ENCODE peak calls at places on chromosomes 3 and 15, in five cellular contexts. Q, B, F, X and V are unnamed samples.

GRCh38 chr3:195896361-195897080 is 11.8 kb downstream of the TNK2 start:
- DNase-seq in Q (no peak), B (peak; percentile 41), F (no peak), X (peak; percentile 73), V (no peak)

GRCh38 chr3:103862415-103862814 is 1427.6 kb downstream of the ZPLD1 start:
- DNase-seq in Q (no peak), B (no peak), F (no peak), X (no peak), V (no peak)

GRCh38 chr3:105764378-105765376 is 104.1 kb downstream of the CBLB start:
- DNase-seq in Q (no peak), B (no peak), F (no peak), X (no peak), V (no peak)

GRCh38 chr3:31974454-31974853 is 6.6 kb downstream of the OSBPL10 start:
- DNase-seq in Q (no peak), B (no peak), F (no peak), X (no peak), V (no peak)

GRCh38 chr3:128378631-128379347 is 87.9 kb downstream of the DNAJB8 start:
- DNase-seq in Q (no peak), B (no peak), F (no peak), X (no peak), V (no peak)

GRCh38 chr3:133891662-133892389 is 3.9 kb downstream of the RAB6B start:
- DNase-seq in Q (no peak), B (no peak), F (no peak), X (no peak), V (no peak)

GRCh38 chr15:70559223-70559823 is 204.0 kb downstream of the UACA start:
- DNase-seq in Q (no peak), B (no peak), F (no peak), X (no peak), V (no peak)

GRCh38 chr3:5195605-5196004 is 8.1 kb downstream of the EDEM1 start:
- DNase-seq in Q (no peak), B (peak; percentile 58), F (no peak), X (peak; percentile 39), V (no peak)

GRCh38 chr3:177491301-177492031 is 294.2 kb upstream of the TBL1XR1 start:
- DNase-seq in Q (no peak), B (peak; percentile 37), F (no peak), X (peak; percentile 35), V (no peak)

GRCh38 chr15:73601449-73602425 is 31.5 kb downstream of the NPTN start:
- DNase-seq in Q (no peak), B (peak; percentile 86), F (no peak), X (peak; percentile 58), V (no peak)

GRCh38 chr3:128922804-128923459 is 43.5 kb downstream of the ACAD9 start:
- DNase-seq in Q (no peak), B (no peak), F (no peak), X (no peak), V (no peak)

GRCh38 chr3:72361990-72362389 is 486.3 kb downstream of the SHQ1 start:
- DNase-seq in Q (no peak), B (no peak), F (no peak), X (no peak), V (no peak)

GRCh38 chr3:115852278-115852677 is 229.0 kb downstream of the GAP43 start:
- DNase-seq in Q (no peak), B (no peak), F (no peak), X (no peak), V (no peak)

GRCh38 chr3:193872265-193872753 is 263.6 kb upstream of the HES1 start:
- DNase-seq in Q (peak; percentile 79), B (peak; percentile 99), F (no peak), X (peak; percentile 99), V (peak; percentile 86)

GRCh38 chr3:51099794-51100542 is 285.1 kb upstream of the MANF start:
- DNase-seq in Q (peak; percentile 6), B (peak; percentile 62), F (no peak), X (peak; percentile 79), V (peak; percentile 10)

GRCh38 chr3:105584351-105584790 is 217.7 kb downstream of the ALCAM start:
- DNase-seq in Q (no peak), B (peak; percentile 57), F (no peak), X (peak; percentile 66), V (no peak)

GRCh38 chr3:174253940-174254339 is 605.2 kb upstream of the NAALADL2 start:
- DNase-seq in Q (no peak), B (no peak), F (no peak), X (no peak), V (no peak)

GRCh38 chr3:197522881-197523342 is 32.9 kb downstream of the BDH1 start:
- DNase-seq in Q (no peak), B (no peak), F (no peak), X (no peak), V (peak; percentile 52)

GRCh38 chr15:68385240-68385561 is 46.8 kb downstream of the ITGA11 start:
- DNase-seq in Q (no peak), B (no peak), F (no peak), X (no peak), V (no peak)

GRCh38 chr15:90529369-90530249 is at the start of gene CRTC3:
- DNase-seq in Q (no peak), B (peak; percentile 68), F (peak; percentile 95), X (peak; percentile 42), V (no peak)

GRCh38 chr15:85380860-85381535 is 595 bp downstream of the AKAP13 start:
- DNase-seq in Q (no peak), B (peak; percentile 41), F (peak; percentile 70), X (peak; percentile 19), V (no peak)

GRCh38 chr3:105829879-105830622 is 38.8 kb downstream of the CBLB start:
- DNase-seq in Q (no peak), B (peak; percentile 63), F (no peak), X (peak; percentile 64), V (no peak)

GRCh38 chr15:28014623-28015200 is 84.4 kb downstream of the OCA2 start:
- DNase-seq in Q (no peak), B (no peak), F (no peak), X (no peak), V (no peak)

GRCh38 chr3:60839242-60839641 is 412.0 kb downstream of the FHIT start:
- DNase-seq in Q (no peak), B (peak; percentile 26), F (no peak), X (peak; percentile 15), V (no peak)

GRCh38 chr3:5197022-5197421 is 9.5 kb downstream of the EDEM1 start:
- DNase-seq in Q (no peak), B (peak; percentile 80), F (no peak), X (no peak), V (no peak)

DNA sequence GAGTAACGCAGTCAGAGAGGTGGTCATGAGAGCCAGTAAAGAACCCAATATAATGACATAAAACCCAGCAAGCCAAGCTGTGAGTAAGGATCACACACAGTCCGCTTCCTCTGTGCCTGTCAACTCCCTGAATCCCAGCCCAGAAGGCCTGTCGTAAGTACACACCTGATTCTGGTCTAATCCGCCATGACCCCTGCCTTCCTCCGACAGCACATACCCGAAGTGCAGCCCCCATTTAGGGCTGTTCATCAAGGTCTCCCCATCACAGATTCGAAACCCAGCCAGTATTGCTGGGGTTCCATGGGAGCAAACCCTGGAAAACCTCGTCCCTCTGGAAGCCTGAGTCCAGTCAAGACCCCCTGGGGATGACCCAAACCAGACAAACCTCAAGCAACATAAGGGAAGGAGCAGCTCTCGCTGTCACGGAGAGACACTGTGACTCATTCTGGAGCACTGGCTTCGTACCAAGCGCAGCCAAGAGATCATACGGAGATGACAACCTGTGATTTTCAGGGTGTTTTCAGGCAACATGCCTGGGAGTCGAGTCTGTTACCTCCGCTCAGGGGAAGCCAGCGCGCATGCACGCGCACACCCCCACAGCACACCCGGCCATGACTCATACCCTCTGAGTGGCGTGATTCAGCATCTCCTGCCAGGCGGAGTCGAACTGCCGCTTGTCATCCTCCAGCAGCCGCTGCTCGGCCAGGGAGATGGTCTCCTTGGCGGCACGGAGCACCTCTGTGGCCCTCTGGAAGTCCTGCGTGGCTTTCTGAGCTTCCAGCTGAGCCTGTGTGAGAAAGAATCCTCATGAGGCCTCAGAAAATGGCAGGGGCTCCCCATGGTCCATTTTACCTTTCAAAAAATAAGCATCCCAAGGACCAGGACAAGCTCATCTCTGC is 63.0 kb downstream of the SH3BP5 start:
- DNase-seq in Q (peak; percentile 77), B (peak; percentile 99), F (peak; percentile 61), X (peak; percentile 98), V (peak; percentile 77)
- TF ChIP-seq CTCF in Q (no peak), B (no peak), F (no peak), X (no peak), V (no peak)

GRCh38 chr15:83487519-83487918 is 40.4 kb downstream of the SH3GL3 start:
- DNase-seq in Q (no peak), B (no peak), F (no peak), X (no peak), V (no peak)
- TF ChIP-seq CTCF in Q (no peak), B (no peak), F (no peak), X (no peak), V (no peak)

DNA sequence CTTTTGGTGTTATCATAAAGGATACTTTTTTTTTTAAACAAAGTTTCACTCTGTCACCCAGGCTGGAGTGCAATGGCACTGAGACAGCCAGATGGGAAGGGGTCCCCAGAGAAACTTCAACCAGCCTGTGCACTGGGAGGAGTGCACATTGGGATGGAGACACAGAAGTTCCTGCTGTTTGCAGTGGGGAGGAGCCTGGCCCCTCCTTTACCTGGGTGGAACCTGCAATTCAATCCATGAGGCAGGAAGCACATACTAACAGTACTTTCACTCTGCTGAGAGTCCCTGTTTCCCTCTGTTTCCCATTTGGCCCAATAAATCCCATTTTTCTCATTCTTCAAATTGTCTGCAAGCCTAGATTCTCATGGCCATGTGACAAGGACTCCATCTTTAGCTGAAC is 42.3 kb upstream of the LHFPL4 start:
- DNase-seq in Q (no peak), B (peak; percentile 7), F (no peak), X (no peak), V (no peak)
- TF ChIP-seq CTCF in Q (no peak), B (no peak), F (no peak), X (no peak), V (no peak)

DNA sequence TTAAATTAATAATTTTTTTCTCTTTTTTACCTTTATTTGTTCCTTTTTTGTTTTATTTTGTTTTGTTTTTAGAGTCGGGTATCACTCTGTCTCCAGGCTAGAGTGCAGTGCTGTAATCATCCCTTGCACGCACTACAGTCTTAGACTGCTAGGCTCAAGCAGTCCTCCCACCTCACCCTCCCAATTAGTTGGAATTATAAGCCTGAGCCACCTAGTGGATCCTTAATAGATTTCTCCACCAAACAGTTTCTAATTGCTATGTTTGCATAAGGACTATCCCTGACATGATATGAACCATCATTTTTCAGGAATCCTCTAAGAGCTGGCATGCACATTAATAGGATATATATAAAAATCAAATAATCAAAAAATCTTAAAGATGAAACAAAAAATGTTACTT is 993.2 kb downstream of the OTOL1 start:
- DNase-seq in Q (no peak), B (no peak), F (no peak), X (peak; percentile 53), V (no peak)
- TF ChIP-seq CTCF in Q (no peak), B (no peak), F (no peak), X (peak; percentile 57), V (peak; percentile 17)